ENCODE peak calls at places on chromosomes 16 and 17, in five cellular contexts. P, S, O, X and U are unnamed samples.

GRCh38 chr17:19453296-19453695 is 42.3 kb downstream of the RNF112 start:
- DNase-seq in S (no peak), P (no peak), X (no peak), O (no peak), U (no peak)

GRCh38 chr16:29007865-29008593 is 23.2 kb downstream of the LAT start:
- DNase-seq in X (no peak), S (peak; percentile 50), O (no peak), P (no peak), U (peak; percentile 86)

GRCh38 chr16:81313731-81314602 is 795 bp upstream of the GAN start:
- DNase-seq in O (peak; percentile 94), P (peak; percentile 65), X (no peak), S (no peak), U (peak; percentile 25)

GRCh38 chr16:10180771-10181163 is 1.5 kb downstream of the GRIN2A start:
- DNase-seq in P (peak; percentile 91), S (no peak), X (peak; percentile 50), O (peak; percentile 97), U (peak; percentile 39)

GRCh38 chr17:6690641-6691040 is 22.5 kb downstream of the SLC13A5 start:
- DNase-seq in P (no peak), S (no peak), X (no peak), O (no peak), U (no peak)

GRCh38 chr17:73290399-73291259 is 21.2 kb downstream of the CDC42EP4 start:
- DNase-seq in S (no peak), O (no peak), P (no peak), X (peak; percentile 48), U (no peak)

GRCh38 chr17:76657505-76658386 is 14.2 kb upstream of the ST6GALNAC1 start:
- DNase-seq in X (no peak), P (no peak), S (no peak), O (no peak), U (no peak)

GRCh38 chr16:10552998-10553491 is 27.4 kb downstream of the EMP2 start:
- DNase-seq in X (peak; percentile 75), O (peak; percentile 78), S (no peak), P (peak; percentile 35), U (no peak)

GRCh38 chr16:12260647-12261262 is 284.2 kb downstream of the SNX29 start:
- DNase-seq in X (no peak), O (peak; percentile 93), S (no peak), P (peak; percentile 71), U (no peak)

GRCh38 chr16:75351183-75351582 is 82.1 kb downstream of the CFDP1 start:
- DNase-seq in S (peak; percentile 53), P (no peak), O (no peak), X (no peak), U (peak; percentile 88)

GRCh38 chr17:45020354-45021138 is 30.9 kb downstream of the DCAKD start:
- DNase-seq in P (peak; percentile 81), S (no peak), X (no peak), O (peak; percentile 82), U (no peak)

GRCh38 chr16:85961988-85962915 is 63.3 kb downstream of the IRF8 start:
- DNase-seq in S (no peak), X (no peak), O (no peak), P (no peak), U (no peak)

GRCh38 chr16:85965125-85965524 is 66.2 kb downstream of the IRF8 start:
- DNase-seq in X (no peak), O (peak; percentile 16), S (no peak), P (no peak), U (no peak)

GRCh38 chr16:85960486-85961046 is 61.6 kb downstream of the IRF8 start:
- DNase-seq in P (no peak), S (no peak), X (no peak), O (no peak), U (no peak)

GRCh38 chr16:85959686-85960085 is 60.7 kb downstream of the IRF8 start:
- DNase-seq in X (no peak), O (no peak), S (no peak), P (no peak), U (no peak)

DNA sequence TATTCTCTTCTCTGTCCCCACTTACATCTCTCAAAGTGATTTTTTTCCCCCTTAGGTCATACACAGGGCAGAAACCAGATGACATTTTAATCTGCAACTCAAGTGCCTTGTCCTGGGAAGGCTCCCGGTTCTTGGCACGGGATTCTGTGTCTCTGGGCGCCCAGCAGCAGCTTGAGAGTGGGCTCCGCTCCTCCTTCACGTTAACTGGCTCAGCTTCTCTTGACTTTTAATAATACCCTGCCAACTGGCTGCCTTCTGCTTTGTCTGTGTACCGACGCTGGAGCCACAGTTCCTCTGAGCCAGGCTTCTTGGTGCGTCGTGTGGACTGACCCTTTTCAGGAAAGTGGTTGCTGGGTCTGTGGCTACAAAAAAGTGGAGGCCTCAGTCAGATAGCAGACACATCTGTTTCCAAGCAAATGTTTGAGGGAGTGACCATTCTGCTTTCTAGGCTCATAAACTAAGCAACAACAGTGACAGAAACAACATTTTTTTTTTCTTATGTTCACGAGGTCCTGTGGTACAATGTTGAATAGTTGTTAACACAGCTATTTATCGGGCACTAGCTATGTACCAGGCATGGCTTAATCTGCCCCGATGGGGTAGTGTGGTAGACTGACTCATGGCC is 64.9 kb downstream of the IRF8 start:
- DNase-seq in O (no peak), P (no peak), S (no peak), X (no peak), U (peak; percentile 26)
- TF ChIP-seq EZH2 in O (no peak), P (no peak), S (no peak), X (no peak), U (no peak)

DNA sequence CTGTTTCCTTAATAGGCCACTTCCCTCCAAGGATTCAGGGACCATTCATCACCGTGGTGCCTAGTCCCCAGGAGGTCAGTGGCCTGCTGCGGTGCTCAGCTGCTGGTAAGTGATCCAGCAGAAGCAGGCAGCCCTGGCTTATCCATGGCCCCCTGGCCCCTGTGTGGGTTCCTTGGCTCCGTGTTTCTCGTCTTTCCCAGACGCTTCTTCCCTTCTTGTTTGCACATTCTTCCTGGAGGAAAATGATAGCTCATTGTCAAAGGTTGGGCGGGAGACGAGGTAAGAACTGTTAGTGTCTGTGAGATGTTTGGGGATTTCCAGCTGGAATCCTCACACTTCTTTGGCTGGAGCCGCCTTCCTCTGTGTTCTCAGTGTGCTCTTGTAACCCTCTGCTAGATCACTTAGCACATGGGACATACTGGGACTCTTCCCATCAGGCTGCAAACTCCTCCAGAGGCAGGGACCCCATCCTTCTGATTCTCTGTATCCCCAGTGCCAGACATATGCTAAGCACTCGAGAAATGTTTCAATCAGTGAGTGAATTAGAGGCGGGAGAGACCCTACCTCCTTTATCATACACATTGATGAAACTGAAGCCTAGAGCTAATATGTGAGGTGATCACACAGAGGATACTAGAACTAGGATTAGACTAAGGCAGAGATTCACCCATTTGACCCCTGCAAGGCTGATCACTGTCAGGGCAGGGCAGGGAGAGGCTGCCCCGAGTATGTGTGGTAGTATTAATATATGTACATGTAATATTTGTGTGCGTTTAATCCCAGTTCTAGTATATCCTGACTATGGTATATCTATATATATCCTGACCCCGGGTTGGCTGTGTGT is 75.7 kb upstream of the TBX2 start:
- DNase-seq in O (no peak), P (no peak), S (no peak), X (no peak), U (no peak)
- TF ChIP-seq EZH2phosphoT487 in O (no peak), P (no peak), S (no peak), X (no peak), U (no peak)

DNA sequence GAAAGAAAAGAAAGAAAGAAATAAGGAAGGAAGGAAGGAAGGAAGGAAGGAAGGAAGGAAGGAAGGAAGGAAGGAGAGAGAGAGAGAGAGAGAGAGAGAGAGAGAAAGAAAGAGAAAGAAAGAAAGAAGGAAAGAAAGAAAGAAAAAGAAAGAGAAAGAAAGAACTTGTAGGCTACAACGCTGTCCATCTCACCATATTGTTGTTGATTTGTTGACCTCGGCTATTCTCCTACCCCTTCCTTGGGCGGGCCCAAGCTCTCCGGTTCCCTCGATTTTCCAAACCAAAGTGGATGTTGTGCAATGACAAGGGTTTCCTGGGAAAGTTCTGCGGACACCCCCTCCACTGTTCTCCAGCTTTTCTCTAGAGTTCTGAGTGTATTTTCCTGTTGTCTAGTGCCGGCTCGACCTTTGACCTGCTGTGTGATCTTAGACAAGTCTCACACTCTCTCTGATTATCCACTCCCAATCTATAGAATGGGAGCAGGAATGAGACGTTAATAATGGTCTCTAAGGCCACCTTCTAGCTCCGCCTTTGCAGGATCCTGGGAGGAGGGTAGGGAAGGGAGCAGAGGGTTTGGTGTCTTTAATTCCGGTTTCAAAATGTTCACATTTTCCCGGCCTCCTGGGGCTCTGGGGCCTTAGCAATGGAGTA is 1.6 kb downstream of the IRX6 start:
- DNase-seq in O (peak; percentile 13), P (no peak), X (no peak), S (no peak), U (no peak)
- TF ChIP-seq EZH2 in O (peak; percentile 93), P (no peak), X (no peak), S (no peak), U (no peak)

DNA sequence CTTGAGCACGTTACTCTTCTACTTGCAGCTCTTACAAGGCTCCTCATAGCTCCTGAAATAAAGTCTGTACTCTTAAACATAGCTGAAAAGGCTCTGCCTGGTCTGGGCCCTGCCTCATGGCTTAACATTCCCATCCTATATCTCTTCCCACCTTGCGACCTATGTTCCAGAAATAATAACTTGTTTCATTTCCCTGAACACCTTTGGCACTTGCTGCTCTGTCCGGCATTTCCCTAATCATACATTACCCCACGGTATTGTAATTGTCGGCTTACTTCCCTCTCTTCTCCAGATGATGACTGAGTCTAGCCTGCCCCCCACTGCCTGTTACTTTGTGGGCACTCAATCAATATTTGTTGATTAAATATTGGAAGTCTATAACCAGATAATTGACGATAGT is 23.2 kb upstream of the SUPT4H1 start:
- DNase-seq in S (no peak), P (no peak), O (no peak), X (no peak), U (no peak)
- TF ChIP-seq EZH2phosphoT487 in S (no peak), P (no peak), O (no peak), X (no peak), U (no peak)

GRCh38 chr17:36657763-36658490 is 56.5 kb downstream of the MRM1 start:
- DNase-seq in S (no peak), O (peak; percentile 86), X (no peak), P (peak; percentile 76), U (peak; percentile 28)
- TF ChIP-seq EZH2 in S (no peak), O (peak; percentile 54), X (no peak), P (peak; percentile 51), U (no peak)

DNA sequence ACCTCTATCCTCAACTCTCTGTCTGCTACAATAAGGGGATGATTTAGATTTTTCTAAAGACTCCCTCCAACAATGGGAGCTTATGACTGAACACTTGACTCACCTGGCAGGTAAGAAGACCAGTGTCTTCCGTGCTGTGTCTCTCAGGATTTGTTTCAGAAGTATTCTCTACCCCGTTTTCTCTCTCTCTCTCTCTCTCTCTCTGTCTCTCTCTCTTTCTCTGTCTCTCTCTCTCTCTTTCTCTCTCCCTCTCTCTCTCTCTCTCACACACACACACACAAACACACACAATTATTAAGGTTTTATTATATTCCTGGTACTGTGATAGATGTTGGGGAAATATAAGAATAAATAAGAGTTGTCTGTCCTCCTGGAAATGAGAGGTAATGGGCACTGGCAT is 263.9 kb downstream of the TOX3 start:
- DNase-seq in O (no peak), X (no peak), P (no peak), S (no peak), U (peak; percentile 23)
- TF ChIP-seq EZH2phosphoT487 in O (no peak), X (no peak), P (no peak), S (no peak), U (no peak)